ENCODE peak calls at places on chromosomes 16 and 17, in ten cellular contexts. One of them, this sample, is unnamed.

GRCh38 chr17:78144146-78144719 is 2.0 kb upstream of the C17orf99 start:
- DNase-seq in nephron progenitor cell: no peak
- DNase-seq in colonic mucosa: peak
- DNase-seq in Peyer's patch: peak
- DNase-seq in testis: peak
- DNase-seq in AG09319: peak
- DNase-seq in lower lobe of right lung: peak
- DNase-seq in brain microvascular endothelial cell: peak
- DNase-seq in endothelial cell: no peak
- DNase-seq in HFF-Myc: peak
- DNase-seq in this sample: no peak

GRCh38 chr16:69150146-69150865 is 17.9 kb downstream of the UTP4 start:
- DNase-seq in nephron progenitor cell: peak
- DNase-seq in colonic mucosa: peak
- DNase-seq in Peyer's patch: peak
- DNase-seq in testis: peak
- DNase-seq in AG09319: peak
- DNase-seq in lower lobe of right lung: no peak
- DNase-seq in brain microvascular endothelial cell: peak
- DNase-seq in endothelial cell: peak
- DNase-seq in HFF-Myc: peak
- DNase-seq in this sample: no peak

GRCh38 chr16:46762583-46762982 is 14.4 kb upstream of the MYLK3 start:
- DNase-seq in nephron progenitor cell: no peak
- DNase-seq in colonic mucosa: no peak
- DNase-seq in Peyer's patch: no peak
- DNase-seq in testis: no peak
- DNase-seq in AG09319: no peak
- DNase-seq in lower lobe of right lung: no peak
- DNase-seq in brain microvascular endothelial cell: no peak
- DNase-seq in endothelial cell: no peak
- DNase-seq in HFF-Myc: no peak
- DNase-seq in this sample: no peak

GRCh38 chr16:89779917-89780316 is 36.5 kb downstream of the FANCA start:
- DNase-seq in nephron progenitor cell: no peak
- DNase-seq in colonic mucosa: no peak
- DNase-seq in Peyer's patch: no peak
- DNase-seq in testis: no peak
- DNase-seq in AG09319: no peak
- DNase-seq in lower lobe of right lung: no peak
- DNase-seq in brain microvascular endothelial cell: no peak
- DNase-seq in endothelial cell: no peak
- DNase-seq in HFF-Myc: no peak
- DNase-seq in this sample: no peak

GRCh38 chr16:65666132-65666869 is 544.4 kb upstream of the CDH11 start:
- DNase-seq in nephron progenitor cell: no peak
- DNase-seq in colonic mucosa: no peak
- DNase-seq in Peyer's patch: no peak
- DNase-seq in testis: no peak
- DNase-seq in AG09319: no peak
- DNase-seq in lower lobe of right lung: no peak
- DNase-seq in brain microvascular endothelial cell: no peak
- DNase-seq in endothelial cell: no peak
- DNase-seq in HFF-Myc: no peak
- DNase-seq in this sample: no peak

GRCh38 chr16:9854665-9855064 is 327.6 kb downstream of the GRIN2A start:
- DNase-seq in nephron progenitor cell: no peak
- DNase-seq in colonic mucosa: no peak
- DNase-seq in Peyer's patch: no peak
- DNase-seq in testis: no peak
- DNase-seq in AG09319: peak
- DNase-seq in lower lobe of right lung: no peak
- DNase-seq in brain microvascular endothelial cell: peak
- DNase-seq in endothelial cell: no peak
- DNase-seq in HFF-Myc: no peak
- DNase-seq in this sample: no peak

GRCh38 chr16:49952386-49952785 is 72.6 kb upstream of the CNEP1R1 start:
- DNase-seq in nephron progenitor cell: no peak
- DNase-seq in colonic mucosa: no peak
- DNase-seq in Peyer's patch: no peak
- DNase-seq in testis: no peak
- DNase-seq in AG09319: no peak
- DNase-seq in lower lobe of right lung: no peak
- DNase-seq in brain microvascular endothelial cell: peak
- DNase-seq in endothelial cell: no peak
- DNase-seq in HFF-Myc: no peak
- DNase-seq in this sample: no peak

GRCh38 chr16:3909791-3910583 is 29.5 kb upstream of the CREBBP start:
- DNase-seq in nephron progenitor cell: no peak
- DNase-seq in colonic mucosa: no peak
- DNase-seq in Peyer's patch: no peak
- DNase-seq in testis: no peak
- DNase-seq in AG09319: no peak
- DNase-seq in lower lobe of right lung: peak
- DNase-seq in brain microvascular endothelial cell: no peak
- DNase-seq in endothelial cell: no peak
- DNase-seq in HFF-Myc: no peak
- DNase-seq in this sample: no peak

GRCh38 chr17:4215882-4216411 is 47.8 kb downstream of the ANKFY1 start:
- DNase-seq in nephron progenitor cell: no peak
- DNase-seq in colonic mucosa: no peak
- DNase-seq in Peyer's patch: no peak
- DNase-seq in testis: no peak
- DNase-seq in AG09319: no peak
- DNase-seq in lower lobe of right lung: no peak
- DNase-seq in brain microvascular endothelial cell: no peak
- DNase-seq in endothelial cell: no peak
- DNase-seq in HFF-Myc: no peak
- DNase-seq in this sample: no peak

GRCh38 chr17:66702106-66702936 is 132.6 kb upstream of the CACNG5 start:
- DNase-seq in nephron progenitor cell: no peak
- DNase-seq in colonic mucosa: no peak
- DNase-seq in Peyer's patch: no peak
- DNase-seq in testis: no peak
- DNase-seq in AG09319: no peak
- DNase-seq in lower lobe of right lung: no peak
- DNase-seq in brain microvascular endothelial cell: no peak
- DNase-seq in endothelial cell: no peak
- DNase-seq in HFF-Myc: no peak
- DNase-seq in this sample: no peak

GRCh38 chr17:34081269-34081668 is 173.8 kb upstream of the CCL2 start:
- DNase-seq in nephron progenitor cell: no peak
- DNase-seq in colonic mucosa: no peak
- DNase-seq in Peyer's patch: no peak
- DNase-seq in testis: no peak
- DNase-seq in AG09319: no peak
- DNase-seq in lower lobe of right lung: no peak
- DNase-seq in brain microvascular endothelial cell: no peak
- DNase-seq in endothelial cell: peak
- DNase-seq in HFF-Myc: no peak
- DNase-seq in this sample: no peak

GRCh38 chr16:3190949-3191353 is 2.9 kb downstream of the OR1F1 start:
- DNase-seq in nephron progenitor cell: no peak
- DNase-seq in colonic mucosa: no peak
- DNase-seq in Peyer's patch: no peak
- DNase-seq in testis: no peak
- DNase-seq in AG09319: no peak
- DNase-seq in lower lobe of right lung: no peak
- DNase-seq in brain microvascular endothelial cell: no peak
- DNase-seq in endothelial cell: no peak
- DNase-seq in HFF-Myc: no peak
- DNase-seq in this sample: no peak

GRCh38 chr16:54061454-54061853 is 225.1 kb downstream of the IRX3 start:
- DNase-seq in nephron progenitor cell: no peak
- DNase-seq in colonic mucosa: no peak
- DNase-seq in Peyer's patch: no peak
- DNase-seq in testis: no peak
- DNase-seq in AG09319: no peak
- DNase-seq in lower lobe of right lung: no peak
- DNase-seq in brain microvascular endothelial cell: no peak
- DNase-seq in endothelial cell: no peak
- DNase-seq in HFF-Myc: no peak
- DNase-seq in this sample: no peak

GRCh38 chr17:43994272-43995149 is 9.9 kb upstream of the NAGS start:
- DNase-seq in nephron progenitor cell: peak
- DNase-seq in colonic mucosa: peak
- DNase-seq in Peyer's patch: peak
- DNase-seq in testis: peak
- DNase-seq in AG09319: peak
- DNase-seq in lower lobe of right lung: peak
- DNase-seq in brain microvascular endothelial cell: peak
- DNase-seq in endothelial cell: peak
- DNase-seq in HFF-Myc: no peak
- DNase-seq in this sample: no peak

GRCh38 chr16:64121473-64121872 is 1000.4 kb downstream of the CDH11 start:
- DNase-seq in nephron progenitor cell: no peak
- DNase-seq in colonic mucosa: no peak
- DNase-seq in Peyer's patch: no peak
- DNase-seq in testis: no peak
- DNase-seq in AG09319: no peak
- DNase-seq in lower lobe of right lung: no peak
- DNase-seq in brain microvascular endothelial cell: peak
- DNase-seq in endothelial cell: no peak
- DNase-seq in HFF-Myc: no peak
- DNase-seq in this sample: no peak

GRCh38 chr17:72715906-72716572 is 376.4 kb downstream of the SLC39A11 start:
- DNase-seq in nephron progenitor cell: no peak
- DNase-seq in colonic mucosa: no peak
- DNase-seq in Peyer's patch: no peak
- DNase-seq in testis: no peak
- DNase-seq in AG09319: peak
- DNase-seq in lower lobe of right lung: no peak
- DNase-seq in brain microvascular endothelial cell: peak
- DNase-seq in endothelial cell: no peak
- DNase-seq in HFF-Myc: peak
- DNase-seq in this sample: no peak

GRCh38 chr16:48113471-48113870 is 42.3 kb downstream of the ABCC12 start:
- DNase-seq in nephron progenitor cell: no peak
- DNase-seq in colonic mucosa: no peak
- DNase-seq in Peyer's patch: no peak
- DNase-seq in testis: peak
- DNase-seq in AG09319: no peak
- DNase-seq in lower lobe of right lung: no peak
- DNase-seq in brain microvascular endothelial cell: no peak
- DNase-seq in endothelial cell: peak
- DNase-seq in HFF-Myc: no peak
- DNase-seq in this sample: no peak
- TF ChIP-seq CTCF in nephron progenitor cell: no peak
- TF ChIP-seq CTCF in colonic mucosa: no peak
- TF ChIP-seq CTCF in Peyer's patch: no peak
- TF ChIP-seq CTCF in testis: no peak
- TF ChIP-seq CTCF in AG09319: no peak
- TF ChIP-seq CTCF in lower lobe of right lung: no peak
- TF ChIP-seq CTCF in brain microvascular endothelial cell: peak
- TF ChIP-seq CTCF in endothelial cell: no peak
- TF ChIP-seq CTCF in HFF-Myc: peak
- TF ChIP-seq CTCF in this sample: peak

GRCh38 chr17:82957961-82958491 is 118.2 kb upstream of the ZNF750 start:
- DNase-seq in nephron progenitor cell: no peak
- DNase-seq in colonic mucosa: no peak
- DNase-seq in Peyer's patch: no peak
- DNase-seq in testis: peak
- DNase-seq in AG09319: no peak
- DNase-seq in lower lobe of right lung: no peak
- DNase-seq in brain microvascular endothelial cell: no peak
- DNase-seq in endothelial cell: no peak
- DNase-seq in HFF-Myc: no peak
- DNase-seq in this sample: no peak
- TF ChIP-seq CTCF in nephron progenitor cell: no peak
- TF ChIP-seq CTCF in colonic mucosa: no peak
- TF ChIP-seq CTCF in Peyer's patch: no peak
- TF ChIP-seq CTCF in testis: no peak
- TF ChIP-seq CTCF in AG09319: no peak
- TF ChIP-seq CTCF in lower lobe of right lung: no peak
- TF ChIP-seq CTCF in brain microvascular endothelial cell: no peak
- TF ChIP-seq CTCF in endothelial cell: no peak
- TF ChIP-seq CTCF in HFF-Myc: no peak
- TF ChIP-seq CTCF in this sample: no peak

DNA sequence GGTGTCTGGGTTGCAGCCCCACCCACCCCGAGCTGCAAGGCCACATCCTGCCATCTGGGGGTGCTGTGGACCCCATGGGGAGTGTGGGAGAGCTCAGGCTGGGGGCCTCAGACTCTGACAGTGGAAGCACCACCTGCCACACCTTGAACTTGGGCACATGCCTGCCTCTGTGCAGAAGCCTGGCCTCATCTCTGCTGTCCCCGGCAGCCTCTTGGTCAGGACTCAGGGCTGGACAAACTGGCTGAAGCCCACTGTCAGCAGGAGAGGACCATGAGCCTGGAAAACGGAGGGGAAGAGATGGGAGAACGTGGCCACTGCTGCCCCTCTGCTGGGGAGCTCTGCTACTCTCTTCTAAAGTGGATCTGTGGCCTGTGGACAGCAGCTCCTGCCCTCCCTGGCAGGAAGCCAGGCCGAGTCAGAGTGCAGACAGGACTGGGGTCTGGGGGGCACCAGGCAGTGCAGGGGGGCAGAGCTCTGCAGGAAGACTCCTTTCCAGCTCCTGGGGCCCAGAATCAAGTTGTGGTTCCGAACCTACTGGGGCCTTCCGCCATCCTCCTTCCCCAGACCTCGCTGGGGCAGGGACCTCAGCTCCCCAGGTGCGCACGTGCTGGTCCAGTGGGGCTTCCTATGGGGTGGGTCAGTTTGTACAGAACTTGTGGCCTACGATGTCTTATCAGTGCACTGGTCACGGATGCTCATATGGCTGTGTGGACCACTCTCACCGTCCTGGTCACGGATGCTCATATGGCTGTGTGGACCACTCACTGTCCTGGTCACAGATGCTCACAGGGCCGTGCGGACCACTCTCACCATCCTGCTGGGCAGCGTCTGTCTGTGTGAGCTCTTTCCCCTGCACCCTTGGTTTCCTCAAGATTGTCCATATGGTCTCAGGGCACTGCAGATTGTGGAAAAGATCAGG is 207.7 kb downstream of the LAT start:
- DNase-seq in nephron progenitor cell: no peak
- DNase-seq in colonic mucosa: no peak
- DNase-seq in Peyer's patch: no peak
- DNase-seq in testis: peak
- DNase-seq in AG09319: no peak
- DNase-seq in lower lobe of right lung: no peak
- DNase-seq in brain microvascular endothelial cell: no peak
- DNase-seq in endothelial cell: no peak
- DNase-seq in HFF-Myc: no peak
- DNase-seq in this sample: no peak
- TF ChIP-seq CTCF in nephron progenitor cell: no peak
- TF ChIP-seq CTCF in colonic mucosa: no peak
- TF ChIP-seq CTCF in Peyer's patch: no peak
- TF ChIP-seq CTCF in testis: no peak
- TF ChIP-seq CTCF in AG09319: peak
- TF ChIP-seq CTCF in lower lobe of right lung: no peak
- TF ChIP-seq CTCF in brain microvascular endothelial cell: peak
- TF ChIP-seq CTCF in endothelial cell: no peak
- TF ChIP-seq CTCF in HFF-Myc: no peak
- TF ChIP-seq CTCF in this sample: peak

GRCh38 chr17:17783121-17783824 is 53.5 kb downstream of the SREBF1 start:
- DNase-seq in nephron progenitor cell: peak
- DNase-seq in colonic mucosa: peak
- DNase-seq in Peyer's patch: peak
- DNase-seq in testis: peak
- DNase-seq in AG09319: no peak
- DNase-seq in lower lobe of right lung: peak
- DNase-seq in brain microvascular endothelial cell: no peak
- DNase-seq in endothelial cell: peak
- DNase-seq in HFF-Myc: no peak
- DNase-seq in this sample: no peak
- TF ChIP-seq CTCF in nephron progenitor cell: no peak
- TF ChIP-seq CTCF in colonic mucosa: no peak
- TF ChIP-seq CTCF in Peyer's patch: no peak
- TF ChIP-seq CTCF in testis: no peak
- TF ChIP-seq CTCF in AG09319: no peak
- TF ChIP-seq CTCF in lower lobe of right lung: no peak
- TF ChIP-seq CTCF in brain microvascular endothelial cell: peak
- TF ChIP-seq CTCF in endothelial cell: peak
- TF ChIP-seq CTCF in HFF-Myc: no peak
- TF ChIP-seq CTCF in this sample: no peak